ENCODE peak calls at places on chromosomes 2 and 18, in six cellular contexts. M is Caki2, H is astrocyte of the cerebellum, Z is GM12878, S is DMS 273 treated with DMSO at 0.1 percent for 48 hours, D is DMS153. W is an unnamed sample.

GRCh38 chr2:100673115-100673514 is 110.3 kb downstream of the PDCL3 start:
- DNase-seq in M (no peak), H (no peak), Z (no peak), S (no peak), D (no peak), W (no peak)

GRCh38 chr18:8724452-8724851 is 19.1 kb downstream of the MTCL1 start:
- DNase-seq in M (no peak), H (no peak), Z (no peak), S (no peak), D (no peak), W (no peak)

GRCh38 chr2:44707945-44708645 is 233.4 kb upstream of the SIX3 start:
- DNase-seq in M (no peak), H (no peak), Z (peak), S (no peak), D (peak), W (peak)

GRCh38 chr2:229445501-229446294 is 174.6 kb upstream of the PID1 start:
- DNase-seq in M (peak), H (peak), Z (no peak), S (no peak), D (no peak), W (no peak)

GRCh38 chr18:32333781-32334180 is 136.9 kb downstream of the GAREM1 start:
- DNase-seq in M (no peak), H (no peak), Z (no peak), S (no peak), D (peak), W (no peak)

GRCh38 chr2:239379641-239380170 is 21.1 kb downstream of the HDAC4 start:
- DNase-seq in M (no peak), H (no peak), Z (no peak), S (no peak), D (no peak), W (no peak)

GRCh38 chr2:65103013-65103720 is 26.7 kb downstream of the RAB1A start:
- DNase-seq in M (no peak), H (no peak), Z (no peak), S (no peak), D (no peak), W (no peak)

GRCh38 chr2:150371066-150371812 is 116.2 kb downstream of the RND3 start:
- DNase-seq in M (no peak), H (no peak), Z (no peak), S (no peak), D (no peak), W (no peak)

GRCh38 chr2:950627-950992 is at the start of gene SNTG2:
- DNase-seq in M (peak), H (no peak), Z (no peak), S (no peak), D (no peak), W (no peak)

GRCh38 chr18:61575419-61575818 is 242.2 kb downstream of the CDH20 start:
- DNase-seq in M (no peak), H (no peak), Z (no peak), S (no peak), D (no peak), W (no peak)

GRCh38 chr2:182319556-182319955 is 107.3 kb downstream of the PDE1A start:
- DNase-seq in M (no peak), H (peak), Z (no peak), S (no peak), D (no peak), W (no peak)

GRCh38 chr2:46239847-46240181 is 57.4 kb upstream of the EPAS1 start:
- DNase-seq in M (no peak), H (no peak), Z (peak), S (no peak), D (no peak), W (no peak)

GRCh38 chr2:21118302-21118920 is 5.4 kb upstream of the TDRD15 start:
- DNase-seq in M (peak), H (no peak), Z (no peak), S (peak), D (peak), W (peak)

GRCh38 chr2:241081643-241082337 is 20.3 kb downstream of the MTERF4 start:
- DNase-seq in M (no peak), H (no peak), Z (no peak), S (no peak), D (no peak), W (no peak)

GRCh38 chr2:96950391-96951124 is 35.8 kb downstream of the FAM178B start:
- DNase-seq in M (no peak), H (no peak), Z (no peak), S (no peak), D (no peak), W (no peak)

GRCh38 chr2:10042301-10043161 is 819 bp upstream of the KLF11 start:
- DNase-seq in M (peak), H (no peak), Z (no peak), S (no peak), D (peak), W (peak)

GRCh38 chr18:13611616-13612110 is 114.7 kb downstream of the FAM210A start:
- DNase-seq in M (no peak), H (no peak), Z (no peak), S (no peak), D (no peak), W (no peak)

GRCh38 chr18:36503477-36503876 is 206.0 kb downstream of the FHOD3 start:
- DNase-seq in M (no peak), H (no peak), Z (no peak), S (no peak), D (no peak), W (no peak)

GRCh38 chr2:164252568-164253287 is 368.6 kb downstream of the GRB14 start:
- DNase-seq in M (no peak), H (no peak), Z (peak), S (no peak), D (no peak), W (no peak)

GRCh38 chr2:199988176-199988575 is 32.8 kb downstream of the MAIP1 start:
- DNase-seq in M (no peak), H (no peak), Z (no peak), S (peak), D (no peak), W (no peak)

GRCh38 chr2:230575640-230576324 is 136.9 kb upstream of the CAB39 start:
- DNase-seq in M (no peak), H (no peak), Z (no peak), S (no peak), D (no peak), W (peak)

GRCh38 chr18:28824183-28824574 is 647.2 kb upstream of the CDH2 start:
- DNase-seq in M (no peak), H (no peak), Z (no peak), S (no peak), D (no peak), W (no peak)

GRCh38 chr2:28102455-28102874 is 211.9 kb downstream of the BABAM2 start:
- DNase-seq in M (no peak), H (peak), Z (no peak), S (peak), D (no peak), W (no peak)

GRCh38 chr2:139550341-139550740 is 770.2 kb upstream of the NXPH2 start:
- DNase-seq in M (no peak), H (no peak), Z (no peak), S (no peak), D (no peak), W (no peak)

GRCh38 chr2:120804446-120804845 is 68.8 kb downstream of the GLI2 start:
- DNase-seq in M (no peak), H (no peak), Z (no peak), S (no peak), D (no peak), W (no peak)

GRCh38 chr2:217117523-217117922 is 257.7 kb upstream of the TNP1 start:
- DNase-seq in M (no peak), H (no peak), Z (no peak), S (no peak), D (no peak), W (no peak)

GRCh38 chr2:200262047-200262446 is 44.4 kb upstream of the SPATS2L start:
- DNase-seq in M (no peak), H (no peak), Z (no peak), S (no peak), D (no peak), W (no peak)

GRCh38 chr2:124328397-124328796 is 303.3 kb downstream of the CNTNAP5 start:
- DNase-seq in M (no peak), H (no peak), Z (no peak), S (no peak), D (no peak), W (no peak)

GRCh38 chr2:114127372-114127771 is 237.5 kb downstream of the ACTR3 start:
- DNase-seq in M (no peak), H (no peak), Z (no peak), S (no peak), D (no peak), W (no peak)

GRCh38 chr2:112000399-112001135 is 54.5 kb upstream of the TMEM87B start:
- DNase-seq in M (no peak), H (no peak), Z (no peak), S (no peak), D (no peak), W (no peak)

GRCh38 chr2:35929551-35929950 is 426.0 kb upstream of the CRIM1 start:
- DNase-seq in M (no peak), H (no peak), Z (no peak), S (no peak), D (no peak), W (no peak)